ENCODE peak calls at places on chromosome 14, in eight cellular contexts. X, H, T, B, C, N, J and O are unnamed samples.

GRCh38 chr14:102819176-102819628 is 42.0 kb downstream of the TRAF3 start:
- DNase-seq in J (no peak), C (peak; percentile 23), X (no peak), H (no peak), T (peak; percentile 35), N (no peak), B (no peak), O (no peak)

GRCh38 chr14:59354666-59355065 is 110.5 kb downstream of the GPR135 start:
- DNase-seq in C (no peak), X (no peak), T (no peak), N (peak; percentile 88), H (no peak), B (no peak), J (no peak), O (no peak)

GRCh38 chr14:29461131-29461530 is 466.5 kb downstream of the PRKD1 start:
- DNase-seq in B (no peak), N (no peak), H (no peak), J (no peak), T (no peak), X (no peak), C (no peak), O (no peak)

GRCh38 chr14:36271939-36272907 is 48.2 kb downstream of the MBIP start:
- DNase-seq in C (no peak), T (no peak), J (no peak), B (no peak), X (no peak), H (no peak), N (peak; percentile 5), O (no peak)

GRCh38 chr14:80602931-80603330 is 338.6 kb downstream of the CEP128 start:
- DNase-seq in C (no peak), X (no peak), N (no peak), B (no peak), H (no peak), J (no peak), T (no peak), O (no peak)

GRCh38 chr14:81412779-81413178 is 12.7 kb upstream of the STON2 start:
- DNase-seq in T (no peak), B (no peak), J (no peak), H (no peak), N (no peak), C (no peak), X (no peak), O (no peak)

GRCh38 chr14:67522270-67522669 is 10.8 kb upstream of the PLEKHH1 start:
- DNase-seq in X (no peak), J (no peak), B (no peak), T (no peak), N (no peak), C (no peak), H (no peak), O (no peak)

GRCh38 chr14:20782280-20782890 is 1.3 kb downstream of the RNASE6 start:
- DNase-seq in X (no peak), N (no peak), T (no peak), B (no peak), H (no peak), C (peak; percentile 22), J (no peak), O (no peak)

GRCh38 chr14:73802431-73803188 is 49.0 kb upstream of the PTGR2 start:
- DNase-seq in B (no peak), N (no peak), H (no peak), T (no peak), J (no peak), X (no peak), C (no peak), O (no peak)

GRCh38 chr14:45150386-45150890 is 14.7 kb downstream of the FANCM start:
- DNase-seq in T (no peak), B (no peak), J (no peak), H (no peak), X (no peak), C (no peak), N (no peak), O (no peak)

GRCh38 chr14:71932229-71932951 is at the start of gene RGS6:
- DNase-seq in C (peak; percentile 38), N (no peak), B (no peak), J (no peak), X (peak; percentile 34), H (peak; percentile 13), T (no peak), O (no peak)

GRCh38 chr14:63705561-63706070 is 22.2 kb downstream of the SGPP1 start:
- DNase-seq in N (no peak), B (no peak), J (no peak), T (no peak), H (no peak), C (no peak), X (no peak), O (no peak)

GRCh38 chr14:101603096-101603495 is 41.8 kb downstream of the DIO3 start:
- DNase-seq in J (no peak), T (no peak), C (no peak), N (no peak), X (peak; percentile 4), B (no peak), H (no peak), O (no peak)

GRCh38 chr14:96938946-96939345 is 141.8 kb downstream of the VRK1 start:
- DNase-seq in T (no peak), J (no peak), N (no peak), X (no peak), B (no peak), H (no peak), C (no peak), O (no peak)

GRCh38 chr14:106268013-106268727 is 741.8 kb downstream of the TMEM121 start:
- DNase-seq in B (no peak), X (no peak), J (no peak), T (peak; percentile 79), C (no peak), H (no peak), N (no peak), O (no peak)

GRCh38 chr14:69505338-69506240 is 21.1 kb downstream of the PLEKHD1 start:
- DNase-seq in B (no peak), H (no peak), X (no peak), J (no peak), C (no peak), T (no peak), N (no peak), O (no peak)

GRCh38 chr14:87830443-87831096 is 162.4 kb downstream of the GALC start:
- DNase-seq in N (no peak), X (no peak), B (no peak), C (no peak), H (no peak), T (no peak), J (no peak), O (no peak)

GRCh38 chr14:72544615-72545387 is 349.1 kb downstream of the DPF3 start:
- DNase-seq in H (no peak), B (no peak), C (no peak), N (no peak), T (no peak), X (no peak), J (no peak), O (no peak)

GRCh38 chr14:82796081-82796480 is 1262.4 kb upstream of the SEL1L start:
- DNase-seq in B (no peak), J (no peak), C (no peak), X (no peak), N (no peak), T (no peak), H (no peak), O (no peak)

DNA sequence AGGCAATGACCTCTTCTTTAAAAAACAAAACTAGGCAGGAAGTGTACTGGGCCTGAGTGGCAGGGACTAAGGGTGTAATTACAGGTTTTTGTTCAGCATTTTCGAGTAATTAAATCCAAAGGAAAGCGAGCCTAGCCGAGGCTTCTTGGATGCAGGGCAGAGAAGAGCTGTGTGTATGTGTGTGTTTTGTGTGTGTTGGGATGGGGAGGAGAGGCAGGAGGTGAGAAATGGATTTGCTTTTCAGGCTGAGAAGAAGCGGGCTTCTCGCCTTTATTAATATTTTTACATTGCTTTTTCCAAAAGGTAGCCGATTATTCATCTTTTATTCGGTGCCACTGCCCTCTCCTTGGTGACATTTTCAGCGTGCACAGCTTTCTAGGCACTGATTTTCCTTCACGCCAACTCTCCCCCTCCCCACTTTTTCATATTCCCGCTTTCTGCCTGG is 8.9 kb upstream of the IRF2BPL start:
- DNase-seq in T (no peak), H (no peak), N (no peak), X (no peak), C (no peak), J (no peak), B (no peak), O (no peak)
- H3K27ac ChIP-seq in T (no peak overlapping the region), H (peak overlapping the region; percentile 56), N (peak overlapping the region; percentile 84), X (peak overlapping the region; percentile 100), C (peak overlapping the region; percentile 95), J (no peak overlapping the region), B (no peak overlapping the region), O (peak overlapping the region; percentile 100)

DNA sequence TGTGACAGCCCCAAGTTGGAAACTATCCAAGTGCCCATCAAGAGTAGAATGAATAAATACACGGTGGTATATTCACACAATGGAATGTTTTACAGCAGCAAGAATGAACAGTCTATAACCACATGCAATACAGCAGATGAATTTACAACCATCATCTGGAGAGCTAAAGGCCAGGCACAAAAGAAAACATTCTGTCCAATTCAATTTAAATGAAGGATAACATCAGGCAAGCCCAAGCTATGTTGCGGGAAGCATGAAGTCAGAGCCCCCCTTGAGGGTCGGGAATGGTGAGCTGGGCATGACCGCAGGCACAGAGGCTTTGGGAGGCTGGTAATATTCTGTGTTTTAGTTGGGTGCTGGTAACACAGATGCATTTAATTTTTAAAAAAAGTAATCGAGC is 76.0 kb downstream of the SYNE3 start:
- DNase-seq in H (no peak), B (no peak), C (no peak), T (no peak), J (no peak), N (peak; percentile 15), X (no peak), O (no peak)
- H3K27ac ChIP-seq in H (no peak overlapping the region), B (no peak overlapping the region), C (no peak overlapping the region), T (no peak overlapping the region), J (no peak overlapping the region), N (no peak overlapping the region), X (no peak overlapping the region), O (no peak overlapping the region)

GRCh38 chr14:100146548-100147091 is 12.8 kb downstream of the DEGS2 start:
- DNase-seq in H (no peak), N (no peak), B (no peak), T (peak; percentile 33), C (no peak), J (no peak), X (no peak), O (no peak)
- H3K27ac ChIP-seq in H (no peak overlapping the region), N (no peak overlapping the region), B (no peak overlapping the region), T (no peak overlapping the region), C (no peak overlapping the region), J (no peak overlapping the region), X (no peak overlapping the region), O (no peak overlapping the region)

GRCh38 chr14:89178802-89179201 is 238.2 kb downstream of the FOXN3 start:
- DNase-seq in N (peak; percentile 68), T (no peak), J (no peak), H (no peak), C (no peak), X (no peak), B (no peak), O (no peak)

GRCh38 chr14:89179891-89180404 is 237.1 kb downstream of the FOXN3 start:
- DNase-seq in H (no peak), N (no peak), X (no peak), T (no peak), J (no peak), C (no peak), B (no peak), O (no peak)

GRCh38 chr14:89180546-89180945 is 236.5 kb downstream of the FOXN3 start:
- DNase-seq in N (no peak), B (no peak), J (no peak), C (no peak), H (no peak), T (no peak), X (no peak), O (no peak)

GRCh38 chr14:89178376-89178775 is 238.7 kb downstream of the FOXN3 start:
- DNase-seq in H (no peak), J (no peak), T (no peak), C (no peak), N (no peak), B (no peak), X (no peak), O (no peak)

GRCh38 chr14:89176090-89176757 is 240.8 kb downstream of the FOXN3 start:
- DNase-seq in B (no peak), N (no peak), H (no peak), X (no peak), J (no peak), T (no peak), C (no peak), O (no peak)
- H3K27ac ChIP-seq in B (no peak overlapping the region), N (no peak overlapping the region), H (no peak overlapping the region), X (no peak overlapping the region), J (no peak overlapping the region), T (no peak overlapping the region), C (no peak overlapping the region), O (no peak overlapping the region)